ENCODE peak calls at places on chromosomes 7 and 10, in five cellular contexts. O, E, W, P and Z are unnamed samples.

GRCh38 chr7:98870071-98870651 is 347 bp upstream of the TMEM130 start:
- DNase-seq in W (peak; percentile 15), P (peak; percentile 46), O (peak; percentile 34), E (peak; percentile 86), Z (peak; percentile 31)

GRCh38 chr10:80057171-80057570 is 21.3 kb upstream of the TMEM254 start:
- DNase-seq in W (no peak), E (no peak), P (no peak), O (no peak), Z (no peak)

GRCh38 chr7:70828366-70828765 is 303.6 kb upstream of the GALNT17 start:
- DNase-seq in P (no peak), W (no peak), O (no peak), E (no peak), Z (no peak)

GRCh38 chr7:40826419-40827216 is 691.8 kb downstream of the SUGCT start:
- DNase-seq in E (no peak), W (no peak), O (no peak), P (peak; percentile 57), Z (no peak)

GRCh38 chr7:7103343-7104313 is 78.7 kb upstream of the C1GALT1 start:
- DNase-seq in E (peak; percentile 67), P (peak; percentile 88), O (peak; percentile 83), W (no peak), Z (peak; percentile 85)

GRCh38 chr7:25619963-25620799 is 391.9 kb upstream of the NPVF start:
- DNase-seq in P (peak; percentile 90), W (peak; percentile 18), E (peak; percentile 71), O (no peak), Z (peak; percentile 35)

GRCh38 chr10:63197304-63198092 is 64.4 kb downstream of the NRBF2 start:
- DNase-seq in O (peak; percentile 88), P (peak; percentile 91), E (no peak), W (no peak), Z (peak; percentile 91)

GRCh38 chr10:18238875-18239485 is 98.8 kb downstream of the CACNB2 start:
- DNase-seq in P (peak; percentile 81), W (peak; percentile 18), E (peak; percentile 46), O (peak; percentile 74), Z (peak; percentile 72)

GRCh38 chr7:1853619-1854520 is 183.8 kb downstream of the ELFN1 start:
- DNase-seq in P (no peak), O (no peak), W (peak; percentile 22), E (no peak), Z (no peak)

GRCh38 chr10:117539903-117540639 is 2.5 kb upstream of the EMX2 start:
- DNase-seq in O (no peak), P (no peak), W (no peak), E (no peak), Z (no peak)

GRCh38 chr7:94374231-94374630 is 20.5 kb upstream of the COL1A2 start:
- DNase-seq in O (peak; percentile 89), P (peak; percentile 97), E (no peak), W (peak; percentile 55), Z (peak; percentile 94)

GRCh38 chr10:126570631-126571170 is 99.8 kb downstream of the C10orf90 start:
- DNase-seq in E (no peak), W (no peak), P (peak; percentile 42), O (peak; percentile 51), Z (no peak)

GRCh38 chr10:27513451-27514191 is 9.5 kb downstream of the RAB18 start:
- DNase-seq in O (peak; percentile 60), E (no peak), W (no peak), P (peak; percentile 57), Z (peak; percentile 38)

GRCh38 chr7:68706291-68706690 is 892.0 kb upstream of the AUTS2 start:
- DNase-seq in O (peak; percentile 93), P (peak; percentile 85), E (no peak), W (no peak), Z (peak; percentile 83)

GRCh38 chr10:24008164-24009066 is 200.5 kb upstream of the KIAA1217 start:
- DNase-seq in W (no peak), E (no peak), P (peak; percentile 57), O (peak; percentile 71), Z (peak; percentile 54)

GRCh38 chr7:42572046-42572445 is 335.0 kb upstream of the GLI3 start:
- DNase-seq in E (no peak), P (no peak), O (no peak), W (no peak), Z (no peak)

GRCh38 chr7:3429981-3430380 is 128.9 kb downstream of the SDK1 start:
- DNase-seq in W (no peak), O (no peak), E (no peak), P (no peak), Z (no peak)

GRCh38 chr7:149524399-149524798 is 26.8 kb upstream of the ZNF746 start:
- DNase-seq in E (no peak), W (no peak), O (peak; percentile 4), P (no peak), Z (no peak)

GRCh38 chr7:149529136-149529718 is 31.6 kb upstream of the ZNF746 start:
- DNase-seq in W (no peak), O (peak; percentile 10), P (peak; percentile 25), E (no peak), Z (peak; percentile 11)

GRCh38 chr7:149527414-149527813 is 29.8 kb upstream of the ZNF746 start:
- DNase-seq in P (no peak), E (no peak), O (no peak), W (no peak), Z (no peak)

DNA sequence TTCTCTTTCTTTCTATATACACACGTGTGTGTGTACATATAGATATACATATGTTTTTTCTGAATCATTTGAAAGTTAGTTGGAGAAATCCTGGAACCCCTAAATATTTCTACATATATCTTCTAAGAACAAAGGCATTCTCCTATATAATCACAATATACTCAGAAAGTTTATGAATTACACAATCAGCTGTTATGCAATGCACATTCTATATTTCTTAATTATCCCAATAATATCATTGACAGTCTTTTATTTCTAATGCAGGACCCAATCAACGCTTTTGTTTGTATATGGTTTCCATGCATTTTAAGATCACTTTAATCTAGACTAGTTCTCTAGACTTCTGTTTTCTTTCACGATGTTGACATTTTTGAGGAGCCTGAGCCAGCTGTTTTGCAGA is 27.7 kb upstream of the ZNF746 start:
- DNase-seq in W (no peak), P (no peak), O (no peak), E (no peak), Z (no peak)
- TF ChIP-seq CTCF in W (no peak), P (no peak), O (no peak), E (no peak), Z (no peak)

GRCh38 chr7:16465469-16466086 is at the start of gene SOSTDC1:
- DNase-seq in W (peak; percentile 7), E (peak; percentile 27), O (peak; percentile 8), P (peak; percentile 28), Z (peak; percentile 8)
- H3K4me3 ChIP-seq in W (no peak within 1 kb of the TSS), E (peak within 1 kb of the TSS; percentile 33), O (no peak within 1 kb of the TSS), P (peak within 1 kb of the TSS; percentile 17), Z (peak within 1 kb of the TSS; percentile 26)

GRCh38 chr7:28272461-28272877 is 91.9 kb upstream of the JAZF1 start:
- DNase-seq in W (peak; percentile 31), O (peak; percentile 69), E (peak; percentile 87), P (peak; percentile 79), Z (peak; percentile 65)
- TF ChIP-seq CTCF in W (peak; percentile 23), O (peak; percentile 89), E (peak; percentile 73), P (peak; percentile 91), Z (peak; percentile 86)

DNA sequence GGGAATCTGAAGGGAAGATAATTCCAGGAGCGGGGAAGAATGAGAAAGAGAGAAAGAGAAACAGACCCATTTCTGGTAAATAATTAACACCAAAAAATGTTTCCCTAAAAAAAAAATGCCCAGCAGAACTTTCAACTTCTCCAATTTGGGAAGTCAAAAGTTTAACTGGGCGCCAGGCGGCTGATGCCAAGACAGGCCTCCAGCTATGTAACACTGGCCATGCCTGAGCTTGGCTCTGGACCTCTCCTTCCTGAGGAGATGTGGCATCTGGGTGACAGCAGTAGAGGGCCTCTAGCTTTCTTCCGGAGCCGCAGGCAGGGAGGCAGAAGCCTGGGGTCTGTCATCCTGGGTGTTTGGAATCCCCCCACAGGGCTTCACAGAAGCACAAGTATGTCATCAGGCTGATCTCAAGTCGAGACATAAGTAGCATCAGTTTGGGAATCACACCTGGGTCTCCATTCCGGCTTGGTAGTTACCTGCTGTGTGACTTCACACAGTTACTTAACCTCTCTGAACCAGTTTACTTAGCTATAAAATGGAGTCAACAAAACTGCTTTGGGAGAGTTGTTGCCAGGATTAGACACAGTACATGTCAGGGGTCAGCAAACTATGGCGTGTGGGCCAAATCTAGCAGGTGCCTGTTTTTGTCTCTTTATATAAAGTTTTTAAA is 50.5 kb upstream of the TCF7L2 start:
- DNase-seq in P (no peak), W (peak; percentile 48), E (no peak), O (no peak), Z (no peak)
- H3K4me3 ChIP-seq in P (no peak overlapping the region), W (no peak overlapping the region), E (no peak overlapping the region), O (no peak overlapping the region), Z (no peak overlapping the region)

GRCh38 chr7:35588647-35589046 is 106.3 kb downstream of the HERPUD2 start:
- DNase-seq in E (no peak), W (no peak), P (no peak), O (no peak), Z (no peak)

GRCh38 chr7:35599642-35600041 is 95.3 kb downstream of the HERPUD2 start:
- DNase-seq in P (no peak), W (no peak), E (no peak), O (no peak), Z (no peak)

GRCh38 chr7:35599061-35599460 is 95.9 kb downstream of the HERPUD2 start:
- DNase-seq in W (no peak), O (no peak), P (no peak), E (no peak), Z (no peak)

GRCh38 chr7:35596061-35596460 is 98.9 kb downstream of the HERPUD2 start:
- DNase-seq in P (peak; percentile 88), O (peak; percentile 56), W (no peak), E (no peak), Z (peak; percentile 73)

GRCh38 chr7:35593896-35594295 is 101.0 kb downstream of the HERPUD2 start:
- DNase-seq in E (peak; percentile 36), P (no peak), W (peak; percentile 13), O (peak; percentile 11), Z (peak; percentile 4)
- TF ChIP-seq CTCF in E (peak; percentile 61), P (peak; percentile 45), W (no peak), O (peak; percentile 35), Z (peak; percentile 26)

GRCh38 chr10:124647421-124648130 is 96.6 kb downstream of the FAM53B start:
- DNase-seq in W (peak; percentile 43), O (peak; percentile 52), E (peak; percentile 64), P (peak; percentile 58), Z (peak; percentile 35)

GRCh38 chr10:124648738-124649137 is 95.4 kb downstream of the FAM53B start:
- DNase-seq in P (peak; percentile 94), W (peak; percentile 60), E (peak; percentile 94), O (peak; percentile 78), Z (peak; percentile 86)

GRCh38 chr10:124646483-124647352 is 97.5 kb downstream of the FAM53B start:
- DNase-seq in E (peak; percentile 68), W (peak; percentile 67), P (peak; percentile 81), O (peak; percentile 89), Z (peak; percentile 85)

GRCh38 chr10:124649209-124649608 is 95.0 kb downstream of the FAM53B start:
- DNase-seq in E (peak; percentile 65), O (peak; percentile 39), P (peak; percentile 51), W (peak; percentile 45), Z (peak; percentile 79)

GRCh38 chr10:124648131-124648475 is 96.1 kb downstream of the FAM53B start:
- DNase-seq in O (no peak), P (no peak), W (no peak), E (no peak), Z (no peak)
- H3K4me3 ChIP-seq in O (no peak overlapping the region), P (no peak overlapping the region), W (no peak overlapping the region), E (no peak overlapping the region), Z (no peak overlapping the region)